ENCODE peak calls at places on chromosome 1, in eight cellular contexts. H is body of pancreas, A is GM12864, B is fibroblast of the aortic adventitia, O is AG10803, P is AG09319, N is GM06990, L is endothelial cell. U is an unnamed sample.
A peak's percentile ranks its signal among the peaks of the same experiment; 100 is the strongest.

GRCh38 chr1:116367256-116367949 is 5.6 kb upstream of the ATP1A1 start:
- DNase-seq in N (no peak), O (no peak), L (no peak), B (no peak), P (no peak), A (no peak), H (no peak), U (no peak)

GRCh38 chr1:11838349-11839272 is 9.0 kb downstream of the NPPA start:
- DNase-seq in O (peak; percentile 54), P (no peak), B (peak; percentile 62), A (no peak), L (peak; percentile 81), H (peak; percentile 76), N (peak; percentile 37), U (peak; percentile 71)

GRCh38 chr1:205444931-205445652 is 10.8 kb downstream of the BLACAT1 start:
- DNase-seq in O (peak; percentile 9), A (no peak), N (no peak), B (peak; percentile 70), P (no peak), H (no peak), L (no peak), U (no peak)

GRCh38 chr1:151828931-151829330 is 2.7 kb downstream of the RORC start:
- DNase-seq in P (no peak), A (no peak), B (peak; percentile 42), N (no peak), L (peak; percentile 69), O (no peak), H (peak; percentile 34), U (no peak)

GRCh38 chr1:37995773-37996379 is 6.1 kb upstream of the SF3A3 start:
- DNase-seq in N (peak; percentile 56), L (peak; percentile 47), B (peak; percentile 93), O (peak; percentile 94), A (no peak), P (peak; percentile 92), H (peak; percentile 75), U (no peak)

GRCh38 chr1:211738709-211739301 is 63.4 kb upstream of the NEK2 start:
- DNase-seq in O (no peak), B (no peak), A (no peak), L (no peak), H (no peak), P (no peak), N (peak; percentile 30), U (no peak)

GRCh38 chr1:15852036-15852827 is 4.7 kb downstream of the SPEN start:
- DNase-seq in P (no peak), H (no peak), A (no peak), B (no peak), L (no peak), N (no peak), O (no peak), U (no peak)

GRCh38 chr1:172416482-172417035 is 3.9 kb upstream of the C1orf105 start:
- DNase-seq in L (no peak), B (no peak), O (no peak), A (no peak), H (no peak), P (no peak), N (no peak), U (no peak)

GRCh38 chr1:55369474-55369873 is 154.3 kb upstream of the USP24 start:
- DNase-seq in O (peak; percentile 47), B (peak; percentile 73), A (no peak), H (no peak), N (no peak), P (no peak), L (no peak), U (no peak)

GRCh38 chr1:181791721-181792120 is 269.8 kb downstream of the ZNF648 start:
- DNase-seq in O (no peak), B (no peak), A (no peak), H (no peak), P (no peak), L (no peak), N (no peak), U (no peak)

GRCh38 chr1:194081444-194081843 is 895.0 kb upstream of the B3GALT2 start:
- DNase-seq in L (no peak), O (no peak), P (no peak), H (no peak), B (no peak), N (no peak), A (no peak), U (no peak)

GRCh38 chr1:37814257-37814656 is 6.2 kb upstream of the YRDC start:
- DNase-seq in B (peak; percentile 16), H (no peak), L (no peak), O (no peak), P (no peak), N (no peak), A (no peak), U (no peak)

GRCh38 chr1:113808450-113809195 is 3.7 kb downstream of the RSBN1 start:
- DNase-seq in L (no peak), H (no peak), N (no peak), P (no peak), A (no peak), O (peak; percentile 7), B (peak; percentile 27), U (no peak)

GRCh38 chr1:61670016-61670415 is 54.9 kb downstream of the TM2D1 start:
- DNase-seq in H (no peak), A (no peak), L (no peak), O (peak; percentile 39), P (no peak), B (no peak), N (no peak), U (no peak)

GRCh38 chr1:178417858-178418257 is 78.9 kb downstream of the CLEC20A start:
- DNase-seq in L (no peak), N (no peak), A (no peak), O (peak; percentile 61), H (no peak), P (no peak), B (peak; percentile 45), U (peak; percentile 17)

GRCh38 chr1:203227684-203228083 is 1.8 kb downstream of the CHIT1 start:
- DNase-seq in O (no peak), P (no peak), H (no peak), A (no peak), N (no peak), L (no peak), B (no peak), U (no peak)

GRCh38 chr1:64269558-64269884 is 66.1 kb downstream of the UBE2U start:
- DNase-seq in N (no peak), O (no peak), B (no peak), P (no peak), L (no peak), H (no peak), A (no peak), U (no peak)

GRCh38 chr1:47216278-47217059 is 15.6 kb downstream of the TAL1 start:
- DNase-seq in B (no peak), O (no peak), P (no peak), A (no peak), N (no peak), H (no peak), L (no peak), U (no peak)

DNA sequence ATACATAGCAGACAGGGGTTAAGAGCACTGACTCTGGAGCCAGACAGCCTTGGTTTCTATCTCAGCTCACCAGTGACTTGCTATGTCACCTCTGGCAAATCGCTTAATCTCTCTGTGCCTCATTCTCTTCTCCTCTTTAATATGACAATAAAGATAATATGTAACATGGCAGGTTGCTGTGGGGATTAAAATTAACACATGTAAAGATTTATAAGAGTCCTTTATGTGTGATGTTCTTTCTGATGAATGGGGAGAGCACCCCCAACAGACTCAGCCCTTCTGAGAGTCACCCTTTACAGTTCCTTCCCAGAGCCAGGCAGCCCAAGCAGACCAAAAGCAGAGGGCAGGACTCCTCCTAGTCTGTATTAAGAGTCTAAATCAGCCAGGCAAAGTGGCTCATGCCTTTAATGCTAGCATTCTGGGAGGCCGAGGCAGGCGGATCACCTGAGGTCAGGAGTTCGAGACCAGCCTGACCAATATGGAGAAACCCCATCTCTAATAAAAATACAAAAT is 76.5 kb upstream of the SDC3 start:
- DNase-seq in B (no peak), P (no peak), A (no peak), O (no peak), H (no peak), N (no peak), L (no peak), U (no peak)
- TF ChIP-seq CTCF in B (no peak), P (no peak), A (no peak), O (no peak), H (no peak), N (no peak), L (no peak), U (no peak)

DNA sequence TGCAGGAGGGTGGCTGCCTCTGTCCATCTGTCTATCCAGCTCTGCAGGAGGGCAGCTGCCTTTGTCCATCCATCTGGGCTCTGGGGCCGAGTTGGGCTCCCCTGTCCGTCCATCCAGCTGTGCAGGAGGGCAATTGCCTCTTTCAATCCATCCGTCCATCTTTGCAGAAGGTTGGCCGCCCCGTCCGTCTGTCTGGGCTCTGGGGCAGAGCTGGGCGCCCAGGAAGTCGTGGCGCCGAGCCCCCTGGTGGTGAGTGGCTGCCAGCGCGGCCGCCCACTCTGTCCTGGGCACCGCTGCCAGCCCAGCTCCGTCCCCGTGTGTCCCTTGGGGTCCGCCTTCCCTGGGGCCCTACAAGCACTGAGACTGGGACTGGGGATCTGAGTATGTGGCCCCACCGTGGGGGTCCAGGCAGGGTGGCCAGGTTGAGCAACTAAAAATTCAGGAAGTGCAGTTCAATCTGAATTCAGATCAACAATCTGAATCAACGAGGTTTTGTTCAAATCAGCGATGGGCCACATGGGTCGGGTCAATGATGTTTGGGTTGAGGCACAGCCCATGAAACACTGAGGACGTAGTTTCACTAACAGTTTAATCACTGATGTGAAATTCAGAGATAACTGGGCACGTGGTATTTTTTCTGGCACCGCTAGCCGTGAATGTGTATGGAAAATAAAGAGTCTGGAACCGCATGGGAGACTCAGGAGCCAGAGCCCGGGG is 99.1 kb upstream of the ACTRT2 start:
- DNase-seq in L (no peak), B (no peak), A (no peak), P (no peak), N (peak; percentile 25), H (peak; percentile 34), O (no peak), U (peak; percentile 41)
- TF ChIP-seq CTCF in L (peak; percentile 42), B (no peak), A (peak; percentile 65), P (no peak), N (peak; percentile 63), H (peak; percentile 52), O (peak; percentile 20), U (peak; percentile 29)

GRCh38 chr1:68321084-68321685 is 88.9 kb upstream of the WLS start:
- DNase-seq in B (peak; percentile 69), L (peak; percentile 68), O (peak; percentile 60), A (no peak), N (no peak), P (peak; percentile 42), H (peak; percentile 92), U (peak; percentile 84)
- TF ChIP-seq CTCF in B (peak; percentile 87), L (no peak), O (peak; percentile 87), A (no peak), N (peak; percentile 61), P (peak; percentile 93), H (peak; percentile 79), U (peak; percentile 74)

GRCh38 chr1:84540759-84541158 is 33.5 kb downstream of the CTBS start:
- DNase-seq in A (no peak), P (peak; percentile 1), O (peak; percentile 14), L (no peak), H (no peak), N (no peak), B (peak; percentile 13), U (no peak)

GRCh38 chr1:84538599-84538998 is 32.2 kb upstream of the GNG5 start:
- DNase-seq in A (no peak), B (no peak), O (no peak), N (no peak), H (no peak), L (no peak), P (no peak), U (no peak)

GRCh38 chr1:84539972-84540371 is 33.6 kb upstream of the GNG5 start:
- DNase-seq in O (no peak), L (no peak), P (no peak), A (no peak), H (no peak), N (no peak), B (peak; percentile 33), U (no peak)

GRCh38 chr1:84541679-84542078 is 32.6 kb downstream of the CTBS start:
- DNase-seq in H (no peak), N (no peak), A (no peak), P (no peak), O (peak; percentile 2), L (no peak), B (no peak), U (no peak)
- TF ChIP-seq CTCF in H (no peak), N (peak; percentile 33), A (peak; percentile 37), P (peak; percentile 9), O (no peak), L (no peak), B (no peak), U (no peak)

U was measured in Calu3.